ENCODE peak calls at places on chromosome X, in four cellular contexts. K, X, O and G are unnamed samples.

GRCh38 chrX:22699591-22700091 is 300.1 kb upstream of the DDX53 start:
- DNase-seq in O (no peak), K (no peak), X (no peak), G (no peak)

GRCh38 chrX:15849555-15849954 is 5.1 kb downstream of the AP1S2 start:
- DNase-seq in X (no peak), K (no peak), O (no peak), G (no peak)

GRCh38 chrX:87392369-87392768 is 125.2 kb upstream of the KLHL4 start:
- DNase-seq in X (no peak), K (no peak), O (no peak), G (no peak)

GRCh38 chrX:47796433-47796906 is 40.2 kb upstream of the ZNF81 start:
- DNase-seq in K (no peak), X (no peak), O (no peak), G (no peak)

GRCh38 chrX:40808203-40808602 is 72.9 kb upstream of the MED14 start:
- DNase-seq in O (no peak), X (no peak), K (no peak), G (no peak)

GRCh38 chrX:11137543-11138139 is 26.5 kb downstream of the HCCS start:
- DNase-seq in K (no peak), X (no peak), O (peak), G (no peak)

GRCh38 chrX:46257451-46257879 is 287.8 kb downstream of the ZNF674 start:
- DNase-seq in X (no peak), O (no peak), K (no peak), G (no peak)

GRCh38 chrX:150688911-150689451 is 4.2 kb upstream of the MTMR1 start:
- DNase-seq in K (no peak), O (no peak), X (no peak), G (no peak)

GRCh38 chrX:82677281-82677680 is 830.8 kb upstream of the POU3F4 start:
- DNase-seq in X (no peak), O (no peak), K (no peak), G (no peak)

GRCh38 chrX:133676344-133677122 is 261.2 kb upstream of the GPC4 start:
- DNase-seq in X (no peak), K (no peak), O (no peak), G (no peak)

GRCh38 chrX:106927700-106928099 is 7.5 kb downstream of the CLDN2 start:
- DNase-seq in O (no peak), K (no peak), X (no peak), G (no peak)

GRCh38 chrX:138534410-138534809 is 177.1 kb downstream of the FGF13 start:
- DNase-seq in O (no peak), K (no peak), X (no peak), G (no peak)

GRCh38 chrX:30612250-30612655 is 34.7 kb upstream of the TASL start:
- DNase-seq in X (no peak), O (no peak), K (no peak), G (no peak)

GRCh38 chrX:149282909-149283308 is 222.2 kb downstream of the IDS start:
- DNase-seq in K (no peak), O (no peak), X (no peak), G (no peak)

GRCh38 chrX:11504234-11504633 is 161.5 kb downstream of the ARHGAP6 start:
- DNase-seq in K (no peak), X (no peak), O (no peak), G (no peak)

GRCh38 chrX:41449615-41450014 is 2.5 kb downstream of the NYX start:
- DNase-seq in O (peak), X (no peak), K (no peak), G (no peak)

GRCh38 chrX:108362026-108362425 is 76.2 kb downstream of the COL4A6 start:
- DNase-seq in X (no peak), O (no peak), K (no peak), G (no peak)

GRCh38 chrX:124263743-124264142 is 68.7 kb upstream of the TEX13D start:
- DNase-seq in X (no peak), K (no peak), O (no peak), G (no peak)

GRCh38 chrX:120768681-120769080 is 107.0 kb downstream of the CT47B1 start:
- DNase-seq in O (no peak), K (no peak), X (no peak), G (no peak)

GRCh38 chrX:9336501-9336900 is 128.4 kb upstream of the TBL1X start:
- DNase-seq in K (no peak), X (no peak), O (no peak), G (no peak)

GRCh38 chrX:40169193-40170086 is 71.7 kb upstream of the BCOR start:
- DNase-seq in K (peak), O (peak), X (no peak), G (no peak)

GRCh38 chrX:40108959-40109287 is 11.2 kb upstream of the BCOR start:
- DNase-seq in X (no peak), O (peak), K (peak), G (no peak)

GRCh38 chrX:104922206-104922621 is 298.3 kb downstream of the TEX13A start:
- DNase-seq in K (peak), O (peak), X (peak), G (peak)

GRCh38 chrX:32455704-32456103 is 755.6 kb downstream of the DMD start:
- DNase-seq in X (no peak), K (no peak), O (no peak), G (no peak)

GRCh38 chrX:15790766-15791380 is 589 bp downstream of the ZRSR2 start:
- DNase-seq in O (peak), X (no peak), K (no peak), G (no peak)

GRCh38 chrX:136034622-136035021 is 49.4 kb downstream of the SLC9A6 start:
- DNase-seq in O (no peak), X (no peak), K (no peak), G (no peak)

GRCh38 chrX:154486396-154487207 is at the start of gene UBL4A:
- DNase-seq in K (peak), O (peak), X (no peak), G (no peak)
- TF ChIP-seq CTCF in K (no peak), O (no peak), X (no peak), G (no peak)

GRCh38 chrX:1749499-1749898 is 134.6 kb downstream of the ASMT start:
- DNase-seq in X (no peak), O (no peak), K (no peak), G (no peak)
- TF ChIP-seq CTCF in X (no peak), O (no peak), K (no peak), G (no peak)

GRCh38 chrX:3585719-3586118 is 127.7 kb downstream of the PRKX start:
- DNase-seq in K (no peak), X (no peak), O (no peak), G (no peak)
- TF ChIP-seq CTCF in K (no peak), X (no peak), O (no peak), G (no peak)

GRCh38 chrX:16882702-16883486 is 12.7 kb upstream of the RBBP7 start:
- DNase-seq in K (peak), X (peak), O (peak), G (peak)
- TF ChIP-seq CTCF in K (peak), X (peak), O (peak), G (no peak)

GRCh38 chrX:103464071-103464773 is 55.1 kb downstream of the RAB40A start:
- DNase-seq in O (peak), K (no peak), X (no peak), G (no peak)
- TF ChIP-seq CTCF in O (peak), K (no peak), X (no peak), G (no peak)

DNA sequence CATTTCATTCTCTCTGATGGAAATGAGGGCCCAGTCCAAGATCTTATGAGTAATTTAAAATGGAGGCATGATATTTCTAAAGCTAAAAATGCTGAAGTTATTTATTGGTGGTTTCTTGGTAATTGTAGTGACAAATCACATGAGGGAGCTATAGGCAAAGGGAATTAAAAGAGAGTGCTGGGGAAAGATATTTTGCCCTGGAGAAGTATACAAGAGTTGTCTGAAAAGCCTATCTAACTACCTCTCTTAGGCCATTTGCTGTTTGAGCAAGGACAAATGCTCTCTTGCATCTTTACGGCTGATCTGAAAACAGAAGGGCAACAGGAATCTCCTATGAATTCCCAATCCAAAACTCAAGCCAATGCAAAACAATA is 89.4 kb downstream of the FMR1NB start:
- DNase-seq in K (no peak), O (no peak), X (no peak), G (no peak)
- TF ChIP-seq CTCF in K (no peak), O (no peak), X (no peak), G (no peak)

GRCh38 chrX:18899796-18900380 is 84.0 kb downstream of the PHKA2 start:
- DNase-seq in O (peak), K (no peak), X (no peak), G (no peak)
- TF ChIP-seq CTCF in O (peak), K (no peak), X (peak), G (no peak)

DNA sequence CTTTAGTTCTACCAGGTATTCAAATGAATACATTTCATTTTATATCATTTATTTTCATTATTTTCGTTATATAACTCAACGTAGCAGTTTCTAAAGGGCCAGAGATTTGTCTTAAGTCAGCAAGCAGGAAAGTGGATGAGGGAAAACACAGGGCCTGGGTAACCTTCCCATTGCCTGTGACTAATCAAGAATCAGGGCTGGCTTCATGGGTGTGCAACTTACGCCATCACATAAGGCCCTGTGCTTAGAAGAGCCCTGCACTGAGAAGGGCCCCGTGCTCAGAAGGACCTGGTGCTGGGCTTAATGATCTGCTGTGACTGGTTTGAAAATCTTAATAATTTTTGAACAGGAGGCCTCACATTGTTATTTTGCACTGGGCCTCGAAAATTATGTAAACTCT is 65.4 kb upstream of the FAM9C start:
- DNase-seq in X (no peak), O (no peak), K (no peak), G (no peak)
- TF ChIP-seq CTCF in X (no peak), O (no peak), K (no peak), G (no peak)

GRCh38 chrX:54439967-54440871 is at the start of gene TSR2:
- DNase-seq in X (peak), O (peak), K (peak), G (peak)
- TF ChIP-seq CTCF in X (no peak), O (no peak), K (no peak), G (no peak)